ENCODE peak calls at places on chromosomes 16 and 17, in four cellular contexts. M is SK-N-SH, H is H1, D is GM23338. S is an unnamed sample.

GRCh38 chr17:42679001-42679491 is 2.3 kb upstream of the PLEKHH3 start:
- DNase-seq in M (no peak), H (no peak), D (peak; percentile 67), S (peak; percentile 74)

GRCh38 chr16:67884684-67885083 is at the start of gene NRN1L:
- DNase-seq in M (peak; percentile 99), H (peak; percentile 77), D (peak; percentile 95), S (no peak)

GRCh38 chr17:76038050-76038449 is 10.9 kb upstream of the EVPL start:
- DNase-seq in M (no peak), H (no peak), D (no peak), S (no peak)

GRCh38 chr17:81870155-81870977 is 771 bp downstream of the ARHGDIA start:
- DNase-seq in M (peak; percentile 74), H (no peak), D (peak; percentile 56), S (peak; percentile 78)

GRCh38 chr16:23754594-23755483 is at the start of gene CHP2:
- DNase-seq in M (peak; percentile 58), H (no peak), D (peak; percentile 63), S (no peak)

GRCh38 chr16:8686031-8686621 is 11.7 kb downstream of the ABAT start:
- DNase-seq in M (peak; percentile 49), H (no peak), D (no peak), S (no peak)

GRCh38 chr17:66676421-66676820 is 158.5 kb upstream of the CACNG5 start:
- DNase-seq in M (no peak), H (no peak), D (no peak), S (no peak)

GRCh38 chr16:69108069-69108904 is 2.8 kb downstream of the HAS3 start:
- DNase-seq in M (peak; percentile 45), H (no peak), D (peak; percentile 75), S (no peak)

GRCh38 chr17:74429604-74430384 is 2.1 kb upstream of the GPRC5C start:
- DNase-seq in M (no peak), H (no peak), D (peak; percentile 41), S (no peak)

GRCh38 chr16:56349711-56350161 is 75.6 kb downstream of the AMFR start:
- DNase-seq in M (no peak), H (no peak), D (no peak), S (no peak)

GRCh38 chr16:81686391-81687182 is 92.5 kb upstream of the PLCG2 start:
- DNase-seq in M (no peak), H (no peak), D (no peak), S (no peak)

GRCh38 chr17:34852141-34852540 is 109.1 kb downstream of the CCT6B start:
- DNase-seq in M (no peak), H (no peak), D (no peak), S (no peak)

GRCh38 chr17:69857412-69857835 is 217.6 kb upstream of the KCNJ16 start:
- DNase-seq in M (no peak), H (no peak), D (no peak), S (no peak)

GRCh38 chr16:56354016-56354415 is 71.3 kb downstream of the AMFR start:
- DNase-seq in M (no peak), H (no peak), D (no peak), S (no peak)

GRCh38 chr16:17266606-17267313 is 204.0 kb downstream of the XYLT1 start:
- DNase-seq in M (no peak), H (no peak), D (peak; percentile 38), S (no peak)

GRCh38 chr17:40699880-40700279 is 3.7 kb downstream of the KRT24 start:
- DNase-seq in M (no peak), H (no peak), D (no peak), S (no peak)

GRCh38 chr17:8041249-8041928 is 2.5 kb downstream of the ALOX15B start:
- DNase-seq in M (peak; percentile 73), H (no peak), D (peak; percentile 79), S (peak; percentile 86)

GRCh38 chr16:8773537-8773936 is 23.9 kb downstream of the TMEM186 start:
- DNase-seq in M (no peak), H (no peak), D (no peak), S (no peak)

GRCh38 chr17:80475949-80476876 is at the start of gene NPTX1:
- DNase-seq in M (peak; percentile 87), H (no peak), D (peak; percentile 49), S (no peak)

GRCh38 chr17:55825213-55825612 is 74.4 kb downstream of the PCTP start:
- DNase-seq in M (no peak), H (no peak), D (peak; percentile 56), S (peak; percentile 54)

GRCh38 chr17:15171433-15172047 is 93.6 kb downstream of the PMP22 start:
- DNase-seq in M (peak; percentile 72), H (peak; percentile 44), D (peak; percentile 88), S (peak; percentile 78)

GRCh38 chr17:81241648-81242420 is 2.7 kb downstream of the NDUFAF8 start:
- DNase-seq in M (peak; percentile 96), H (peak; percentile 50), D (peak; percentile 85), S (peak; percentile 91)

GRCh38 chr16:51133130-51133529 is 17.9 kb downstream of the SALL1 start:
- DNase-seq in M (no peak), H (no peak), D (no peak), S (no peak)

GRCh38 chr16:89452241-89452640 is 38.1 kb downstream of the ANKRD11 start:
- DNase-seq in M (no peak), H (no peak), D (no peak), S (no peak)
- H4K20me1 ChIP-seq in M (peaks cover 92% of the 10 kb centered on the region), H (peaks cover 49% of the 10 kb centered on the region), D (peaks cover 86% of the 10 kb centered on the region), S (peaks cover 91% of the 10 kb centered on the region)

GRCh38 chr16:78816499-78817441 is 717.3 kb downstream of the WWOX start:
- DNase-seq in M (no peak), H (no peak), D (no peak), S (no peak)

GRCh38 chr16:78815713-78816112 is 716.3 kb downstream of the WWOX start:
- DNase-seq in M (no peak), H (no peak), D (no peak), S (no peak)

GRCh38 chr16:78811247-78811646 is 711.8 kb downstream of the WWOX start:
- DNase-seq in M (no peak), H (no peak), D (no peak), S (no peak)

GRCh38 chr16:78812582-78812981 is 713.1 kb downstream of the WWOX start:
- DNase-seq in M (no peak), H (no peak), D (no peak), S (no peak)

DNA sequence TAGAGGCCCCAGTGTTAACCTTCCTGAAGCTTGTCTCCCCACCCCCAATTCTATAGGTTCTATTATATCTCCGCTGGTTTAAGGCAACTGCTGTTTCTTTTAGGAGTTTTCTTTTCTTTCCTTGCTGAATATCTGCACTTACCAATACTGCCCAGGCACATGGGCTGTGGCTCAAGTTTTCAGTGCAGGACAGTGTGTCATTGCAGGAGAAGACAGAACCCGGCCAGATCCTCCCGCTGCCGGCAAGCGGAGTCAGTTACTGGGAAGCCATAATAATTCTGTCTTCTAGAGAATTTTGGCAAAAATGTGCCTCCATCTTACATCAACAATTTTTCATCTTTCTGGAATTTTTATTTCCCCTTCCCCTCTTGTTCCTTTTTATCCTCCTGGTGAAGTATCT is 714.5 kb downstream of the WWOX start:
- DNase-seq in M (no peak), H (no peak), D (no peak), S (no peak)
- H3K4me1 ChIP-seq in M (no peaks in the 10 kb centered on the region), H (no peaks in the 10 kb centered on the region), D (no peaks in the 10 kb centered on the region), S (no peaks in the 10 kb centered on the region)

GRCh38 chr17:44133918-44134476 is 7.7 kb upstream of the HROB start:
- DNase-seq in M (no peak), H (no peak), D (no peak), S (no peak)
- H3K27ac ChIP-seq in M (no peak overlapping the region), H (no peak overlapping the region), D (no peak overlapping the region), S (no peak overlapping the region)

GRCh38 chr17:50728112-50728429 is 8.7 kb downstream of the LUC7L3 start:
- DNase-seq in M (no peak), H (no peak), D (no peak), S (no peak)

GRCh38 chr17:50728881-50729765 is 9.7 kb downstream of the LUC7L3 start:
- DNase-seq in M (no peak), H (no peak), D (no peak), S (no peak)

GRCh38 chr17:50735287-50735686 is 15.9 kb downstream of the LUC7L3 start:
- DNase-seq in M (no peak), H (no peak), D (no peak), S (no peak)

GRCh38 chr17:50737118-50737698 is 17.8 kb downstream of the LUC7L3 start:
- DNase-seq in M (no peak), H (no peak), D (no peak), S (no peak)

DNA sequence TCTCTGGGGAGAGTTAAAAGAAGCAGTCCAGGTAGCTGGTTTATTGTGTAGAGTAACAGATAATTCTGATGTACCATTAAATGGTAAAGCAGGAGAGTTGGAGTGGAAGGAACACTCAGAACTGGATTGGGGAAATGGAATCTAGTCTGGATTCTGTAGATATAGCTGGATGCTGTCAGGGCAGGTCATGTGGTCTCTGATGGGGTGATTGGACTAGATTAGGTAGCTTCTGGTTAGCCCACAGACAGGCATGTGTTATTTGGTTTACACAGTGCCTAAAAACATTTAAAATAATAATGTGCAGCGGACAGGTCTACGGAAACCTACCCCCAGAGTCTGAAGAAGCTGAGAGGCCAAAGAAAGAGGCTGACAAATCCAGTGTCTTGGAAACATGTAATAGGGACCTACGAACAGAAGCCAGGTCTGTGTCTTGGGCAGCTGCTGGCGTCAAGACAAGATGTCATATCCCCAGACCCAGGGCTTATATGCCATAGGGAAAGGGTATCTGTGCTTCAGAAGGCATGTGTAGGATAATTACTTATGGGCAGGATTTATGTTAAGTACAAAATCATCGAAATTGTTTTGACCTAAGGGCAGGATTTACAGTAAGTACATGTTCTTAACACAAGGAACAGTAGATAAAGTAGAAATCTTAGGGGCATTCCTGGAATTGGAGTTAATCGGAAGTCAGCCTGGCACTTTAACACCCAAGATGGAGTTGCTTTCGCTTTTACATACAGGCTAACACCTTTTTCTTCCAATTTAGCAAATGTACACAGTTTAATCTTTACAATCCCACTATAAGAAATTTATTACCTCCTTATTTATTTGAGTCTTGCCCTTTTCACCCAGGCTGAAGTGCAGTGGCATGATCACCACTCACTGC is 12.4 kb downstream of the LUC7L3 start:
- DNase-seq in M (peak; percentile 64), H (no peak), D (no peak), S (no peak)
- H4K20me1 ChIP-seq in M (peaks cover 99% of the 10 kb centered on the region), H (peaks cover 21% of the 10 kb centered on the region), D (peaks cover 79% of the 10 kb centered on the region), S (peaks cover 82% of the 10 kb centered on the region)

GRCh38 chr17:1039511-1040215 is 42.7 kb downstream of the TIMM22 start:
- DNase-seq in M (no peak), H (no peak), D (no peak), S (no peak)

GRCh38 chr17:1043601-1044251 is 46.8 kb downstream of the TIMM22 start:
- DNase-seq in M (no peak), H (no peak), D (peak; percentile 76), S (no peak)

GRCh38 chr17:1041746-1042145 is 44.8 kb downstream of the TIMM22 start:
- DNase-seq in M (no peak), H (no peak), D (no peak), S (no peak)

GRCh38 chr17:1040216-1040600 is 43.3 kb downstream of the TIMM22 start:
- DNase-seq in M (no peak), H (no peak), D (no peak), S (no peak)

GRCh38 chr17:1042486-1042885 is 45.6 kb downstream of the TIMM22 start:
- DNase-seq in M (no peak), H (no peak), D (no peak), S (no peak)
- H3K4me1 ChIP-seq in M (no peaks in the 10 kb centered on the region), H (peaks cover 7% of the 10 kb centered on the region), D (peaks cover 3% of the 10 kb centered on the region), S (no peaks in the 10 kb centered on the region)

DNA sequence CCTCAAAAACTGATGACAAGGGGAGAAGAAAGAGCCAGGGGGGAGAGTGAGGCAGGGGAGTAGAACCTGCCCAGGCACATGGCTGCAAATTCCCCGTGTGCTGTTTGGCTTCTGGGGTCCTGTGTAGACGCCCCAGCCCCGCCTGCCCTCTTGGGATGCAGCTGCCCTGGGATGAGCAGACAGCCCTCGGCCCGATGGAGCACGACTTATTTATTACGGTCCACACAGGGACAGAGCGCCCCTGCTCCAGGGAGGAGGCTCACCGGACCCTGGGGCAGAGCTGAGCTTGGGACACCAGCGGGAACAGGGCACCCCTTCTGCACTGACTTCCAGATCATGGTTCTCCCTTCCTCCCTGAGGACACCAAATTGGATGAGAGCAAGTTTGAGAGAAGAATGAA is 9.1 kb downstream of the LDHD start:
- DNase-seq in M (no peak), H (no peak), D (no peak), S (no peak)
- H3K27ac ChIP-seq in M (no peak overlapping the region), H (no peak overlapping the region), D (no peak overlapping the region), S (no peak overlapping the region)

S was measured in Karpas-422.